ENCODE peak calls at places on chromosomes 6 and 20, in four cellular contexts. One of them, this sample, is unnamed.

GRCh38 chr20:22523499-22524392 is 60.6 kb downstream of the FOXA2 start:
- DNase-seq in smooth muscle cell of the brain vasculature: no peak
- DNase-seq in C1 segment of cervical spinal cord: no peak
- DNase-seq in stimulated activated CD4-positive, alpha-beta T cell treated with anti-CD3 and anti-CD28 coated beads, Interleukin-15, amount 100 ng/mL, for 1 hour: no peak
- DNase-seq in this sample: no peak

GRCh38 chr6:11824986-11825385 is 46.4 kb upstream of the ADTRP start:
- DNase-seq in stimulated activated CD4-positive, alpha-beta T cell treated with anti-CD3 and anti-CD28 coated beads, Interleukin-15, amount 100 ng/mL, for 1 hour: no peak
- DNase-seq in smooth muscle cell of the brain vasculature: no peak
- DNase-seq in C1 segment of cervical spinal cord: no peak
- DNase-seq in this sample: no peak

GRCh38 chr6:105968230-105968954 is 117.7 kb upstream of the PRDM1 start:
- DNase-seq in C1 segment of cervical spinal cord: no peak
- DNase-seq in smooth muscle cell of the brain vasculature: no peak
- DNase-seq in stimulated activated CD4-positive, alpha-beta T cell treated with anti-CD3 and anti-CD28 coated beads, Interleukin-15, amount 100 ng/mL, for 1 hour: no peak
- DNase-seq in this sample: no peak

GRCh38 chr6:105105094-105105493 is 74.7 kb downstream of the POPDC3 start:
- DNase-seq in stimulated activated CD4-positive, alpha-beta T cell treated with anti-CD3 and anti-CD28 coated beads, Interleukin-15, amount 100 ng/mL, for 1 hour: no peak
- DNase-seq in smooth muscle cell of the brain vasculature: no peak
- DNase-seq in C1 segment of cervical spinal cord: no peak
- DNase-seq in this sample: peak

GRCh38 chr6:63452117-63452516 is 120.2 kb upstream of the LOC128125822 start:
- DNase-seq in C1 segment of cervical spinal cord: no peak
- DNase-seq in stimulated activated CD4-positive, alpha-beta T cell treated with anti-CD3 and anti-CD28 coated beads, Interleukin-15, amount 100 ng/mL, for 1 hour: no peak
- DNase-seq in smooth muscle cell of the brain vasculature: no peak
- DNase-seq in this sample: peak

GRCh38 chr6:85644374-85644762 is 1.7 kb upstream of the SYNCRIP start:
- DNase-seq in stimulated activated CD4-positive, alpha-beta T cell treated with anti-CD3 and anti-CD28 coated beads, Interleukin-15, amount 100 ng/mL, for 1 hour: no peak
- DNase-seq in smooth muscle cell of the brain vasculature: no peak
- DNase-seq in C1 segment of cervical spinal cord: no peak
- DNase-seq in this sample: no peak

GRCh38 chr20:62063601-62063980 is 2.1 kb downstream of the TAF4 start:
- DNase-seq in C1 segment of cervical spinal cord: no peak
- DNase-seq in stimulated activated CD4-positive, alpha-beta T cell treated with anti-CD3 and anti-CD28 coated beads, Interleukin-15, amount 100 ng/mL, for 1 hour: no peak
- DNase-seq in smooth muscle cell of the brain vasculature: no peak
- DNase-seq in this sample: peak

GRCh38 chr6:121884621-121885020 is 449.2 kb downstream of the GJA1 start:
- DNase-seq in stimulated activated CD4-positive, alpha-beta T cell treated with anti-CD3 and anti-CD28 coated beads, Interleukin-15, amount 100 ng/mL, for 1 hour: no peak
- DNase-seq in smooth muscle cell of the brain vasculature: no peak
- DNase-seq in C1 segment of cervical spinal cord: no peak
- DNase-seq in this sample: no peak

GRCh38 chr6:106417572-106418147 is 57.1 kb downstream of the CRYBG1 start:
- DNase-seq in stimulated activated CD4-positive, alpha-beta T cell treated with anti-CD3 and anti-CD28 coated beads, Interleukin-15, amount 100 ng/mL, for 1 hour: no peak
- DNase-seq in C1 segment of cervical spinal cord: no peak
- DNase-seq in smooth muscle cell of the brain vasculature: no peak
- DNase-seq in this sample: no peak

GRCh38 chr20:24718696-24719095 is 230.4 kb upstream of the CST7 start:
- DNase-seq in smooth muscle cell of the brain vasculature: no peak
- DNase-seq in stimulated activated CD4-positive, alpha-beta T cell treated with anti-CD3 and anti-CD28 coated beads, Interleukin-15, amount 100 ng/mL, for 1 hour: no peak
- DNase-seq in C1 segment of cervical spinal cord: no peak
- DNase-seq in this sample: no peak

GRCh38 chr6:4727671-4728435 is 48.4 kb upstream of the CDYL start:
- DNase-seq in stimulated activated CD4-positive, alpha-beta T cell treated with anti-CD3 and anti-CD28 coated beads, Interleukin-15, amount 100 ng/mL, for 1 hour: no peak
- DNase-seq in C1 segment of cervical spinal cord: no peak
- DNase-seq in smooth muscle cell of the brain vasculature: no peak
- DNase-seq in this sample: no peak

This sample was measured in gastrocnemius medialis.